ENCODE peak calls at places on chromosomes 3 and 15, in four cellular contexts. G is ovary, B is WERI-Rb-1, W is upper lobe of left lung. O is an unnamed sample.

GRCh38 chr15:72231847-72232461 is 964 bp upstream of the PKM start:
- DNase-seq in G (no peak), B (no peak), W (peak; percentile 67), O (peak; percentile 57)

GRCh38 chr3:54939591-54940300 is 11.9 kb upstream of the LRTM1 start:
- DNase-seq in B (no peak), W (no peak), G (no peak), O (no peak)

GRCh38 chr3:16151109-16151508 is 23.4 kb upstream of the GALNT15 start:
- DNase-seq in G (peak; percentile 60), W (peak; percentile 48), B (no peak), O (no peak)

GRCh38 chr15:41661529-41662225 is 1.5 kb downstream of the MGA start:
- DNase-seq in G (peak; percentile 75), W (peak; percentile 81), B (peak; percentile 77), O (peak; percentile 49)

GRCh38 chr15:89051875-89052274 is 36.4 kb upstream of the ABHD2 start:
- DNase-seq in B (no peak), W (no peak), G (no peak), O (no peak)

GRCh38 chr15:53693729-53694533 is 65.5 kb downstream of the WDR72 start:
- DNase-seq in B (no peak), W (peak; percentile 65), G (peak; percentile 26), O (no peak)

GRCh38 chr15:92158426-92158825 is 235.3 kb upstream of the ST8SIA2 start:
- DNase-seq in B (no peak), G (no peak), W (no peak), O (no peak)

GRCh38 chr3:146218880-146219866 is 31.7 kb downstream of the PLSCR4 start:
- DNase-seq in W (no peak), G (peak; percentile 73), B (peak; percentile 13), O (peak; percentile 6)

DNA sequence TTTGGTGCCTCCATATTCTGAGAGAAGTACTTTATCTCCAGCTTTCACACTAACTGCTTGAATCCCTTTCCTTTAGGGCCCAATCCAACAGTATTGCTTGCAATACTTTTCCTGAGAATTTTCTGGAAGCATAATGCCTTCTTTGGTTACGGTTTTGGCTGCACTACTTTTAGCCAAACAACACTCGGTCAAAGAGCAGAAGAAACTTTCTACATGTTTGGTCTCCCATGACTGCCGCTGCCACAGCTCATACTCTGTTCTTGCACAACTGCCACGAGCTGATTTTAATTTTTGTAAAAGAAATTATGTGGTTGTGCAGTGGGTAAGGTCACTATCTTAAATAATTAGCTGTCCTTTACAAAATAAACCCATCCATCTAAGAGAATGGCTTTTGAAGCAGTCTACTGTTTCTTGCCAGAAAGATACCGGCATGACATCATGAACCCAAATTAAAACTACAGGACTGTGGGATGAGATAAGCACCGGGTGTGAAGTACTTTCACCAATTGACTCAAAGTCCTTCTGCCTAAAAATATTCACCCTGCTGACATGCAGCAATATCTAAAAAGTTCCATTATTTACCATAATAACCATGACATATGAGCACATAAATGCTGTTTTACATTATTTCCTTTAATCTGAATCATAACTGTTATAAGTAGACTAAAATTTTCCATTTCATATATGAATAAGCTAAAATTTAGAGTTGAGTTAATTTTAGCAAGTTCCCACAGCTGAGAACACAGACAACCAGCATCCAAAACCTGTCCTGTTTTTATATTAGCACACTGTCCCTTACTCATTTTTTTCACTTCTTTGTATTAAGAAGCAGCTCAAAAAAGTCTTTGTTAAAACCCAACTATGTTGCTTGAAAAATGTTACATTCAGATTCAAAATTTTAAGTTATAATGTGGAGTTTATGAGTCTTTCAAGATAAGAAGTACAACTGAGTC is 1154.3 kb downstream of the EPHA3 start:
- DNase-seq in G (no peak), B (no peak), W (no peak), O (no peak)
- H3K27ac ChIP-seq in G (no peak overlapping the region), B (no peak overlapping the region), W (no peak overlapping the region), O (no peak overlapping the region)

GRCh38 chr15:35519536-35520149 is 26.3 kb downstream of the DPH6 start:
- DNase-seq in W (no peak), B (no peak), G (no peak), O (no peak)

DNA sequence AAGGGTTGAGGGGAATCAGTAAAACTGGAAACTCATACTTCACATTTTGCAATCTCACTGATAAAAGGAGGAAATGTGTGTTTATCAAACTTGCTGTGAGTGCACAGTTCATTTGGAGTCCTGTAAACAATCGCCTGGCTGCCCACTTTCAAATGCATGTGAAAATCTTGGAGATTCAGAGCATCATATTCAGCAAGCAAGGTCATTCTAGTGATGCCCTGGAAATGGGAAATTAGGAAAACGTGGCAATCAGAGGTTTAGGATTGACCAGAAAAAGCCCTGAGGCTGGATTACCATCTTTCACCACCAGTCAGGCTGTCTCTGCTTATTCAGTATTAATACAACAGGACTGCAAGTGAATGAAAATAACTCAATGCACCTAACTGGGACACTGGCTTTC is 23.9 kb downstream of the DPH6 start:
- DNase-seq in W (no peak), G (no peak), B (no peak), O (no peak)
- TF ChIP-seq CTCF in W (no peak), G (no peak), B (no peak), O (no peak)

GRCh38 chr3:13706451-13706850 is 157.5 kb downstream of the FBLN2 start:
- DNase-seq in B (no peak), W (peak; percentile 1), G (no peak), O (no peak)

GRCh38 chr3:13708301-13708700 is 159.4 kb downstream of the FBLN2 start:
- DNase-seq in W (peak; percentile 3), G (no peak), B (no peak), O (no peak)

GRCh38 chr3:13708871-13709595 is 160.1 kb downstream of the FBLN2 start:
- DNase-seq in B (no peak), W (no peak), G (no peak), O (peak; percentile 14)

GRCh38 chr3:13706886-13707285 is 158.0 kb downstream of the FBLN2 start:
- DNase-seq in G (no peak), W (peak; percentile 6), B (no peak), O (no peak)

GRCh38 chr3:13707456-13707855 is 158.5 kb downstream of the FBLN2 start:
- DNase-seq in G (peak; percentile 0), W (peak; percentile 8), B (no peak), O (peak; percentile 11)
- H3K9me3 ChIP-seq in G (no peaks in the 10 kb centered on the region), W (peaks cover 6% of the 10 kb centered on the region), B (peaks cover 2% of the 10 kb centered on the region), O (no peaks in the 10 kb centered on the region)

GRCh38 chr3:119702530-119703527 is at the start of gene CFAP91:
- DNase-seq in B (no peak), W (peak; percentile 99), G (peak; percentile 99), O (peak; percentile 68)
- H3K27ac ChIP-seq in B (no peak within 1 kb of the TSS), W (peak within 1 kb of the TSS; percentile 72), G (peak within 1 kb of the TSS; percentile 50), O (no peak within 1 kb of the TSS)

DNA sequence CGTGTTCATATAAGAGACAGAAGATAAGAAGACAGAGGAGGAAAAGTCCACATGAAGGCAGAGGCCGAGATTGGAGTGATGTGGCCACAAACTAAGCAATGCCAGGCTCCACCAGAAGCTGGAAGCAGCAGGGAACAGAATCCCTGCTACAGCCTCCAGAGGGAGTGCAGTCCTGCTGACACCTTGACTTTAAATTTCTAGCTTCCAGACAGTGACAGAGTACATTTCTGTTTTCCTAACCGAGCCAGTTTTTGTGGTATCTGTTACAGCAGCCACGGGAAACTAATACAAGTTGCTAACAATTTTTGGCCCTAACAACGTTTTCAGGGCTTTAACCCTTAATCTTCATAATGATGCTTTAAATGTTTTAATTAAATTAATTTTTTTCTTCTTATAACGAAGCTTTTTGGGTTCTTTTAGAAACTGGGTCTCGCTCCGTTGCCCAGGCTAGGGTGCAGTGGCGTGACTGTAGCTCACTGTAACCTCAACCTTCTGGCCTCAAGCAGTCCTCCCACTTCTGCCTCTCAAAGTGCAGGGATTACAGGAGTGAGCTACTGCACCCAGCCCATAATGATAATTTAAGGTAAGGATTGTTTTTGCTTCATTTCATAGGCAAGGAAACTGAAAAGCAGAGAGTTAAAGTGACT is 202.3 kb upstream of the PROK2 start:
- DNase-seq in W (no peak), G (no peak), B (peak; percentile 38), O (no peak)
- TF ChIP-seq CTCF in W (no peak), G (no peak), B (peak; percentile 53), O (no peak)

O was measured in CD4-positive, alpha-beta T cell.